ENCODE peak calls at places on chromosomes 12 and 14, in seven cellular contexts. One of them, this sample, is unnamed.

GRCh38 chr12:20426191-20426590 is 57.9 kb downstream of the PDE3A start:
- DNase-seq in H9: no peak
- DNase-seq in H1: no peak
- DNase-seq in neuronal stem cell: no peak
- DNase-seq in mesenchymal stem cell: no peak
- DNase-seq in trophoblast cell: no peak
- DNase-seq in IMR-90: no peak
- DNase-seq in this sample: no peak

GRCh38 chr14:50619569-50620141 is 48.5 kb downstream of the SAV1 start:
- DNase-seq in H9: no peak
- DNase-seq in mesenchymal stem cell: peak; percentile 56
- DNase-seq in trophoblast cell: peak; percentile 2
- DNase-seq in IMR-90: peak; percentile 65
- DNase-seq in H1: no peak
- DNase-seq in neuronal stem cell: no peak
- DNase-seq in this sample: peak; percentile 47

GRCh38 chr12:86950043-86950838 is 694.0 kb upstream of the MGAT4C start:
- DNase-seq in neuronal stem cell: no peak
- DNase-seq in H9: no peak
- DNase-seq in H1: no peak
- DNase-seq in mesenchymal stem cell: no peak
- DNase-seq in IMR-90: no peak
- DNase-seq in trophoblast cell: no peak
- DNase-seq in this sample: no peak

GRCh38 chr14:94768521-94769412 is 1.1 kb downstream of the GSC start:
- DNase-seq in IMR-90: no peak
- DNase-seq in mesenchymal stem cell: no peak
- DNase-seq in H9: peak; percentile 52
- DNase-seq in neuronal stem cell: no peak
- DNase-seq in H1: no peak
- DNase-seq in trophoblast cell: no peak
- DNase-seq in this sample: peak; percentile 51

GRCh38 chr12:46456356-46457334 is 84.1 kb upstream of the SLC38A2 start:
- DNase-seq in H9: no peak
- DNase-seq in trophoblast cell: no peak
- DNase-seq in neuronal stem cell: no peak
- DNase-seq in mesenchymal stem cell: no peak
- DNase-seq in IMR-90: peak; percentile 74
- DNase-seq in H1: no peak
- DNase-seq in this sample: no peak

GRCh38 chr14:64119535-64119934 is 174.6 kb downstream of the ESR2 start:
- DNase-seq in H9: no peak
- DNase-seq in H1: no peak
- DNase-seq in mesenchymal stem cell: no peak
- DNase-seq in trophoblast cell: no peak
- DNase-seq in IMR-90: no peak
- DNase-seq in neuronal stem cell: no peak
- DNase-seq in this sample: peak; percentile 44

GRCh38 chr12:4506870-4507269 is 31.8 kb upstream of the RAD51AP1 start:
- DNase-seq in trophoblast cell: no peak
- DNase-seq in mesenchymal stem cell: peak; percentile 72
- DNase-seq in neuronal stem cell: no peak
- DNase-seq in H1: no peak
- DNase-seq in IMR-90: peak; percentile 84
- DNase-seq in H9: no peak
- DNase-seq in this sample: no peak

GRCh38 chr12:96883571-96883970 is 23.5 kb upstream of the NEDD1 start:
- DNase-seq in neuronal stem cell: no peak
- DNase-seq in IMR-90: peak; percentile 61
- DNase-seq in mesenchymal stem cell: peak; percentile 23
- DNase-seq in trophoblast cell: no peak
- DNase-seq in H9: no peak
- DNase-seq in H1: no peak
- DNase-seq in this sample: no peak

GRCh38 chr14:68808696-68809095 is 15.8 kb upstream of the ZFP36L1 start:
- DNase-seq in H1: no peak
- DNase-seq in trophoblast cell: no peak
- DNase-seq in neuronal stem cell: no peak
- DNase-seq in mesenchymal stem cell: no peak
- DNase-seq in H9: peak; percentile 26
- DNase-seq in IMR-90: no peak
- DNase-seq in this sample: no peak

GRCh38 chr14:68809524-68809923 is 16.7 kb upstream of the ZFP36L1 start:
- DNase-seq in trophoblast cell: no peak
- DNase-seq in mesenchymal stem cell: no peak
- DNase-seq in neuronal stem cell: no peak
- DNase-seq in IMR-90: no peak
- DNase-seq in H9: no peak
- DNase-seq in H1: no peak
- DNase-seq in this sample: no peak

GRCh38 chr14:68807148-68807600 is 14.3 kb upstream of the ZFP36L1 start:
- DNase-seq in H9: peak; percentile 20
- DNase-seq in mesenchymal stem cell: peak; percentile 96
- DNase-seq in trophoblast cell: no peak
- DNase-seq in IMR-90: peak; percentile 94
- DNase-seq in neuronal stem cell: no peak
- DNase-seq in H1: no peak
- DNase-seq in this sample: no peak

GRCh38 chr14:68807987-68808386 is 15.1 kb upstream of the ZFP36L1 start:
- DNase-seq in IMR-90: no peak
- DNase-seq in trophoblast cell: no peak
- DNase-seq in mesenchymal stem cell: no peak
- DNase-seq in H9: no peak
- DNase-seq in H1: no peak
- DNase-seq in neuronal stem cell: no peak
- DNase-seq in this sample: no peak

GRCh38 chr14:68806526-68807147 is 13.8 kb upstream of the ZFP36L1 start:
- DNase-seq in IMR-90: no peak
- DNase-seq in neuronal stem cell: no peak
- DNase-seq in mesenchymal stem cell: peak; percentile 25
- DNase-seq in H1: no peak
- DNase-seq in trophoblast cell: no peak
- DNase-seq in H9: no peak
- DNase-seq in this sample: no peak
- H3K9ac ChIP-seq in IMR-90: peak overlapping the region; percentile 58
- H3K9ac ChIP-seq in neuronal stem cell: no peak overlapping the region
- H3K9ac ChIP-seq in mesenchymal stem cell: peak overlapping the region; percentile 71
- H3K9ac ChIP-seq in H1: no peak overlapping the region
- H3K9ac ChIP-seq in trophoblast cell: no peak overlapping the region
- H3K9ac ChIP-seq in H9: no peak overlapping the region
- H3K9ac ChIP-seq in this sample: no peak overlapping the region

GRCh38 chr12:22412581-22412980 is 78.1 kb upstream of the ST8SIA1 start:
- DNase-seq in H9: no peak
- DNase-seq in H1: no peak
- DNase-seq in neuronal stem cell: no peak
- DNase-seq in mesenchymal stem cell: no peak
- DNase-seq in trophoblast cell: no peak
- DNase-seq in IMR-90: no peak
- DNase-seq in this sample: no peak
- H2AK5ac ChIP-seq in H9: no peak overlapping the region
- H2AK5ac ChIP-seq in H1: no peak overlapping the region
- H2AK5ac ChIP-seq in neuronal stem cell: no peak overlapping the region
- H2AK5ac ChIP-seq in mesenchymal stem cell: no peak overlapping the region
- H2AK5ac ChIP-seq in trophoblast cell: no peak overlapping the region
- H2AK5ac ChIP-seq in IMR-90: no peak overlapping the region
- H2AK5ac ChIP-seq in this sample: no peak overlapping the region

GRCh38 chr12:123095074-123095694 is 55.7 kb downstream of the PITPNM2 start:
- DNase-seq in neuronal stem cell: no peak
- DNase-seq in trophoblast cell: no peak
- DNase-seq in H9: no peak
- DNase-seq in mesenchymal stem cell: no peak
- DNase-seq in IMR-90: no peak
- DNase-seq in H1: no peak
- DNase-seq in this sample: no peak
- H3K9ac ChIP-seq in neuronal stem cell: no peak overlapping the region
- H3K9ac ChIP-seq in trophoblast cell: no peak overlapping the region
- H3K9ac ChIP-seq in H9: no peak overlapping the region
- H3K9ac ChIP-seq in mesenchymal stem cell: peak overlapping the region; percentile 10
- H3K9ac ChIP-seq in IMR-90: peak overlapping the region; percentile 6
- H3K9ac ChIP-seq in H1: no peak overlapping the region
- H3K9ac ChIP-seq in this sample: no peak overlapping the region

DNA sequence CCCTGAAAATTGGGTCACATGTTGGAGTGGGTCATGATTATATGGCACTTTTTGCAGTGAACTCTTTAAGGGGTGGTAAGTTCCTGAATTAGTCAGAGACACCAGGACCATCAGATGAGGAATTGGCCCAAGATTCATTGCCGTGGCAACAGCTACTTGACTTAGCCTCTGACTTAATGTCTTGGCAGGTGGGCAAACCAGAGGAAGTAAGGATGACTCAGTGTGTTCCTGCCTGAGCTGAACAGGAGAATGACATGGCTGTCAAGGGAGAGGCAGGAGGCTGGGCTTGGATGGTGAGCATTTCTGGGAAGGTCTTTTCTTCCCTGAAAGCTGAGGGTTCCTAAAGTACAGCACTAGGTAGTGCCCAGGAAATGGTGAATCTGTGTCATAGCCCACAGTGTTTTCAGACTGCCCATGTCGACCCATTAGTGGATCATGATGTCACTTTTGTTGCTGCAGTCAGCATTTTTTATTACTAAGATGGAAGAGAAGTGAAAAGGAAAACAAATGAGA is 170.1 kb upstream of the PWP1 start:
- DNase-seq in H1: peak; percentile 10
- DNase-seq in trophoblast cell: peak; percentile 45
- DNase-seq in neuronal stem cell: no peak
- DNase-seq in IMR-90: peak; percentile 93
- DNase-seq in H9: peak; percentile 57
- DNase-seq in mesenchymal stem cell: peak; percentile 42
- DNase-seq in this sample: peak; percentile 94
- H2AK5ac ChIP-seq in H1: no peak overlapping the region
- H2AK5ac ChIP-seq in trophoblast cell: no peak overlapping the region
- H2AK5ac ChIP-seq in neuronal stem cell: no peak overlapping the region
- H2AK5ac ChIP-seq in IMR-90: no peak overlapping the region
- H2AK5ac ChIP-seq in H9: no peak overlapping the region
- H2AK5ac ChIP-seq in mesenchymal stem cell: no peak overlapping the region
- H2AK5ac ChIP-seq in this sample: no peak overlapping the region

DNA sequence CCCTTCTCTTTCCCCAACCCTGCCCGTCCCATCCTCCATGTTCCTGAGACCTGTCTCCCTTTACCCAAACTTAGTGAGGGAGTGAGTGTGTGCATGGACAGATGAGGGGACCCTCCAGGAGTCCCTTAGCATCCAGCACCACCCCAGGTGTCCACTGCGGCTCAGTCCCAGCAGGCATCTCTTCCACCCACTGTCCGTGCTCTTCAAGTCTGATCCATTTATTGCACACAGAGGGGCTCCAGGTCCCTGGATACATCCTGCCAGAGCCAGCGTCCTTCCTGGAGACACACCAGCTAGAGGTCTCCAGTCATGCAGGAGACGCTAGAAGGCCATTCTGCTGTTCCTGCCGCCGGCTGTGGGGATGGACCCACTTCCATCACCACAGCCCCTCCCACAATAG is 239.2 kb downstream of the ADGRD1 start:
- DNase-seq in H1: no peak
- DNase-seq in neuronal stem cell: no peak
- DNase-seq in trophoblast cell: no peak
- DNase-seq in H9: peak; percentile 21
- DNase-seq in IMR-90: no peak
- DNase-seq in mesenchymal stem cell: no peak
- DNase-seq in this sample: no peak
- H3K9ac ChIP-seq in H1: no peak overlapping the region
- H3K9ac ChIP-seq in neuronal stem cell: no peak overlapping the region
- H3K9ac ChIP-seq in trophoblast cell: peak overlapping the region; percentile 13
- H3K9ac ChIP-seq in H9: no peak overlapping the region
- H3K9ac ChIP-seq in IMR-90: no peak overlapping the region
- H3K9ac ChIP-seq in mesenchymal stem cell: no peak overlapping the region
- H3K9ac ChIP-seq in this sample: no peak overlapping the region

DNA sequence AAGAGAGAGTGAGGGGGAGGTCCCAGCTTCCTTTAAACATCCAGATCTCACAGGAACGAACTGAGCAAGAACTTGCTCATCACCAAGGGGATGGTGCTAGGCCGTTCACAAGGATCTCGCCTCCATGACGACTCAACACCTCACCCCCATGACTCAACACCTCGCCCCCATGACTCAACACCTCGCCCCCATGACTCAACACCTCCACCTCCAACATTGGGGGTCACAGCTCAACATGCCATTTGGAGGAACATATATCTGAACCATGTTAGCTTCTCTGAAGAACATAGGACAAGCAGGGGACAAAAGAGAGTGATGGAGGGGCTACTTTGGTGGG is 66.0 kb upstream of the LHX5 start:
- DNase-seq in H9: no peak
- DNase-seq in trophoblast cell: no peak
- DNase-seq in mesenchymal stem cell: no peak
- DNase-seq in neuronal stem cell: no peak
- DNase-seq in H1: no peak
- DNase-seq in IMR-90: no peak
- DNase-seq in this sample: peak; percentile 48
- H2AK5ac ChIP-seq in H9: no peak overlapping the region
- H2AK5ac ChIP-seq in trophoblast cell: no peak overlapping the region
- H2AK5ac ChIP-seq in mesenchymal stem cell: no peak overlapping the region
- H2AK5ac ChIP-seq in neuronal stem cell: no peak overlapping the region
- H2AK5ac ChIP-seq in H1: no peak overlapping the region
- H2AK5ac ChIP-seq in IMR-90: no peak overlapping the region
- H2AK5ac ChIP-seq in this sample: no peak overlapping the region

GRCh38 chr12:78866518-78866917 is 1.9 kb downstream of the SYT1 start:
- DNase-seq in neuronal stem cell: no peak
- DNase-seq in H1: no peak
- DNase-seq in trophoblast cell: no peak
- DNase-seq in H9: no peak
- DNase-seq in mesenchymal stem cell: no peak
- DNase-seq in IMR-90: no peak
- DNase-seq in this sample: no peak

GRCh38 chr12:78864483-78865296 is at the start of gene SYT1:
- DNase-seq in trophoblast cell: no peak
- DNase-seq in H1: no peak
- DNase-seq in neuronal stem cell: peak; percentile 85
- DNase-seq in IMR-90: peak; percentile 85
- DNase-seq in H9: peak; percentile 98
- DNase-seq in mesenchymal stem cell: peak; percentile 91
- DNase-seq in this sample: peak; percentile 95

GRCh38 chr12:78865297-78865955 is 852 bp downstream of the SYT1 start:
- DNase-seq in IMR-90: no peak
- DNase-seq in H9: no peak
- DNase-seq in trophoblast cell: no peak
- DNase-seq in neuronal stem cell: no peak
- DNase-seq in mesenchymal stem cell: no peak
- DNase-seq in H1: no peak
- DNase-seq in this sample: no peak

DNA sequence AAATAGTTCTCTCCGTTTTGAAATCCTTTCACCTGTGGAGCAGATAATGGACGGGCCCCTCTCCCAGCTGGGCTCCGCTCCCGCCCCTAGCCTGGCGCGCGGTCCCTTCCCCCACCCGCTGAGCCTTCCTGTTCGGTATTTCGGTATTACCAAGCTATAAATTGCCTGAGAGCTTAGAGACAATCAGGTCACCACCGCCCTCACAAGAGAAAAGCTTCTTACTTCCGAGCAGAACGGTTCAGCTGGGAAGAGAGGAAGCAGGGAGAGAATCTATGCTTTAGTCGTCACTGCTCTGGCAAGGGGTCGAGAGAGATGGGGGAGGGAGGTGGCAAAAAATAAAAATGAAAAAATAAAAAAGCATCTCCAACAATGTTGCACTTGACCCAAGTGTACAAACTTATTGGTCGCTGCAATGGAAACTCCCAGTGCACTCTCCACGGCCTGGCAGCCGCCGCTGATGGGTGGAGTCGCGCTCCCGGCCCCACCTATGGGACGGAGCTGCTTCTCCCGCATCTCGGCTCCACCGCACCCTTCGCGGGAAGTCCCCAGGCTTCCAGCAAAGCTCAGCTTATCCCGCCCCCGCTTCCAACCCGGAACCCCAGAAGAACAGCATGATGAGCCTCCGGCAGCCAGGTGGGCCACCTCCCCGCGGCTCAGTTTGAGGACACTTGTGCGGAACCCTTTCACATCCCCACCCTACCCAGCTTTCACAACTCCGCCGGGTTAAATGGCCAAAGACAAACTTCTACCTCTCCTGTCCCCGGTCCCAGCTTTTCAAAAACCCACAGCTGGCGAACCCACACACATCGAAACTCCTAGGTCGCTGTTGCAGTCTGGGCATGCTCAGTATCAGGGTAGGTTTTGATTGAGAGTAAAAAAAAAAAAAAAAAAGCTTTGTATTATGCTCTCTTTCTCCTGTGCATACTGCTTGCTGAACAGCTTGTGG is 819 bp upstream of the SYT1 start:
- DNase-seq in IMR-90: peak; percentile 39
- DNase-seq in H9: peak; percentile 90
- DNase-seq in neuronal stem cell: peak; percentile 67
- DNase-seq in trophoblast cell: peak; percentile 27
- DNase-seq in mesenchymal stem cell: peak; percentile 70
- DNase-seq in H1: peak; percentile 50
- DNase-seq in this sample: peak; percentile 91
- H3K9ac ChIP-seq in IMR-90: peak overlapping the region; percentile 28
- H3K9ac ChIP-seq in H9: peak overlapping the region; percentile 31
- H3K9ac ChIP-seq in neuronal stem cell: peak overlapping the region; percentile 72
- H3K9ac ChIP-seq in trophoblast cell: peak overlapping the region; percentile 33
- H3K9ac ChIP-seq in mesenchymal stem cell: peak overlapping the region; percentile 34
- H3K9ac ChIP-seq in H1: peak overlapping the region; percentile 55
- H3K9ac ChIP-seq in this sample: peak overlapping the region; percentile 61

This sample was measured in mesendoderm.